ENCODE peak calls at places on chromosomes 5 and 9, in eight cellular contexts. One of them, this sample, is unnamed. For H3K36me3, the result is how much of the 10 kb centered on the place peaks cover.

GRCh38 chr5:122030251-122030650 is 47.8 kb downstream of the LOX start:
- DNase-seq in uterus: no peak
- DNase-seq in Peyer's patch: no peak
- DNase-seq in adrenal gland: no peak
- DNase-seq in transverse colon: no peak
- DNase-seq in sigmoid colon: no peak
- DNase-seq in spleen: no peak
- DNase-seq in HCT116: no peak
- DNase-seq in this sample: no peak

GRCh38 chr9:91580136-91580535 is 156.5 kb upstream of the NFIL3 start:
- DNase-seq in sigmoid colon: no peak
- DNase-seq in spleen: no peak
- DNase-seq in Peyer's patch: no peak
- DNase-seq in transverse colon: no peak
- DNase-seq in HCT116: no peak
- DNase-seq in uterus: no peak
- DNase-seq in adrenal gland: no peak
- DNase-seq in this sample: no peak

GRCh38 chr5:135508496-135509005 is 27.2 kb downstream of the NEUROG1 start:
- DNase-seq in HCT116: no peak
- DNase-seq in Peyer's patch: no peak
- DNase-seq in spleen: no peak
- DNase-seq in transverse colon: no peak
- DNase-seq in uterus: no peak
- DNase-seq in adrenal gland: no peak
- DNase-seq in sigmoid colon: no peak
- DNase-seq in this sample: no peak

GRCh38 chr5:127187711-127188110 is 102.9 kb upstream of the MEGF10 start:
- DNase-seq in HCT116: no peak
- DNase-seq in sigmoid colon: no peak
- DNase-seq in transverse colon: no peak
- DNase-seq in adrenal gland: no peak
- DNase-seq in uterus: no peak
- DNase-seq in Peyer's patch: no peak
- DNase-seq in spleen: no peak
- DNase-seq in this sample: no peak

GRCh38 chr5:65059681-65060598 is 291.2 kb downstream of the CWC27 start:
- DNase-seq in adrenal gland: no peak
- DNase-seq in sigmoid colon: no peak
- DNase-seq in spleen: no peak
- DNase-seq in HCT116: no peak
- DNase-seq in uterus: no peak
- DNase-seq in Peyer's patch: no peak
- DNase-seq in transverse colon: no peak
- DNase-seq in this sample: no peak

GRCh38 chr5:141003026-141003425 is 36.8 kb downstream of the PCDHAC2 start:
- DNase-seq in sigmoid colon: no peak
- DNase-seq in HCT116: no peak
- DNase-seq in uterus: no peak
- DNase-seq in transverse colon: no peak
- DNase-seq in Peyer's patch: no peak
- DNase-seq in adrenal gland: no peak
- DNase-seq in spleen: no peak
- DNase-seq in this sample: no peak

GRCh38 chr5:112812549-112812948 is 48.5 kb upstream of the SRP19 start:
- DNase-seq in HCT116: no peak
- DNase-seq in spleen: no peak
- DNase-seq in adrenal gland: no peak
- DNase-seq in Peyer's patch: no peak
- DNase-seq in transverse colon: no peak
- DNase-seq in sigmoid colon: no peak
- DNase-seq in uterus: no peak
- DNase-seq in this sample: no peak

GRCh38 chr9:91943447-91943846 is 6.6 kb downstream of the ROR2 start:
- DNase-seq in adrenal gland: no peak
- DNase-seq in spleen: no peak
- DNase-seq in Peyer's patch: no peak
- DNase-seq in sigmoid colon: no peak
- DNase-seq in transverse colon: no peak
- DNase-seq in uterus: no peak
- DNase-seq in HCT116: no peak
- DNase-seq in this sample: no peak

GRCh38 chr5:173829826-173830225 is 58.3 kb upstream of the CPEB4 start:
- DNase-seq in HCT116: no peak
- DNase-seq in adrenal gland: no peak
- DNase-seq in transverse colon: no peak
- DNase-seq in Peyer's patch: no peak
- DNase-seq in sigmoid colon: no peak
- DNase-seq in spleen: no peak
- DNase-seq in uterus: no peak
- DNase-seq in this sample: no peak

GRCh38 chr5:68766952-68767464 is 326.8 kb upstream of the SLC30A5 start:
- DNase-seq in sigmoid colon: no peak
- DNase-seq in HCT116: no peak
- DNase-seq in transverse colon: no peak
- DNase-seq in Peyer's patch: no peak
- DNase-seq in spleen: no peak
- DNase-seq in uterus: no peak
- DNase-seq in adrenal gland: no peak
- DNase-seq in this sample: no peak
- TF ChIP-seq POLR2A in sigmoid colon: no peak
- TF ChIP-seq POLR2A in HCT116: no peak
- TF ChIP-seq POLR2A in transverse colon: no peak
- TF ChIP-seq POLR2A in Peyer's patch: no peak
- TF ChIP-seq POLR2A in spleen: no peak
- TF ChIP-seq POLR2A in uterus: no peak
- TF ChIP-seq POLR2A in adrenal gland: no peak
- TF ChIP-seq POLR2A in this sample: no peak

DNA sequence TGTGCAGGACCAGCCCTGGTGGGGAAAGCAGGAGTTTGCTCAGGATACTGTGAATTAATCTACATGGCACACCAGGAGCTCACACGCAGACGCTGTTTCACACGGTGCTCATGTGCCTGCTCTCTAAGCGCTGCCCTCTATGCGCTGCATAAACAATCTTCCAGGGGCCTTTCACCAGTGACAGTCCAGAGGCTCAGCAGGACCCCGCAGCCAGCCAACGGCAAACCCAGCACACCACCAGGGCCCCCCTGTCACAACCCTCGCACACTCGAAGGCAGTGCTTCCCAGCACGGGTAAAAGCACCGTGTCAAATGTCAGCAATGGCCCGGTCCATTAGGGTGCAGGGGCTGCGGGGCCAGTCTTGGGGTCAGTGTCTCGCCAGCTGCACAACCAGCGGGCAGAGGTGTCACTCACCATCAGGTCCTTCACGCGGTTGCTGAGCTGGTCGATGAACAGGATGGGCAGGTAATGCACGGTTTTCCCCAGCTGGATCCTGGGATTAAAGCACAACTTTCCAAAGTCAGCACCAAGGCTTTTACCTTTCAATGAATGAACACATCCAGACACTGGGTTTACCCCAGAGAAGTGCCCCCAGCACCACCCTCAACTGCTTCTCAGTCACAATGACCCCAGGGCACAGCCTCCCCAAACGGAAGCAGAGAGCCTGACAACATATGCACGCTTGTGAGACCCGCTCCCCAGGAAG is 7.3 kb downstream of the CLPTM1L start:
- DNase-seq in spleen: peak
- DNase-seq in Peyer's patch: no peak
- DNase-seq in adrenal gland: no peak
- DNase-seq in uterus: no peak
- DNase-seq in transverse colon: no peak
- DNase-seq in sigmoid colon: no peak
- DNase-seq in HCT116: no peak
- DNase-seq in this sample: no peak
- H3K36me3 ChIP-seq in spleen: half or more
- H3K36me3 ChIP-seq in Peyer's patch: half or more
- H3K36me3 ChIP-seq in adrenal gland: half or more
- H3K36me3 ChIP-seq in uterus: under half
- H3K36me3 ChIP-seq in transverse colon: under half
- H3K36me3 ChIP-seq in sigmoid colon: under half
- H3K36me3 ChIP-seq in HCT116: half or more
- H3K36me3 ChIP-seq in this sample: under half

GRCh38 chr9:35660966-35661413 is 2.9 kb downstream of the CCDC107 start:
- DNase-seq in Peyer's patch: no peak
- DNase-seq in uterus: peak
- DNase-seq in spleen: peak
- DNase-seq in adrenal gland: peak
- DNase-seq in transverse colon: peak
- DNase-seq in HCT116: peak
- DNase-seq in sigmoid colon: peak
- DNase-seq in this sample: no peak
- TF ChIP-seq CTCF in Peyer's patch: peak
- TF ChIP-seq CTCF in uterus: peak
- TF ChIP-seq CTCF in spleen: peak
- TF ChIP-seq CTCF in adrenal gland: peak
- TF ChIP-seq CTCF in transverse colon: peak
- TF ChIP-seq CTCF in HCT116: peak
- TF ChIP-seq CTCF in sigmoid colon: peak
- TF ChIP-seq CTCF in this sample: peak

GRCh38 chr9:34377402-34377741 is 674 bp upstream of the MYORG start:
- DNase-seq in transverse colon: peak
- DNase-seq in uterus: no peak
- DNase-seq in HCT116: no peak
- DNase-seq in sigmoid colon: no peak
- DNase-seq in Peyer's patch: peak
- DNase-seq in adrenal gland: peak
- DNase-seq in spleen: peak
- DNase-seq in this sample: peak

GRCh38 chr9:34375901-34376595 is 650 bp downstream of the MYORG start:
- DNase-seq in sigmoid colon: peak
- DNase-seq in uterus: peak
- DNase-seq in Peyer's patch: peak
- DNase-seq in HCT116: no peak
- DNase-seq in transverse colon: peak
- DNase-seq in adrenal gland: peak
- DNase-seq in spleen: peak
- DNase-seq in this sample: peak

GRCh38 chr9:34378376-34379060 is 1.8 kb upstream of the MYORG start:
- DNase-seq in Peyer's patch: no peak
- DNase-seq in adrenal gland: no peak
- DNase-seq in spleen: peak
- DNase-seq in sigmoid colon: no peak
- DNase-seq in transverse colon: no peak
- DNase-seq in HCT116: no peak
- DNase-seq in uterus: no peak
- DNase-seq in this sample: no peak

GRCh38 chr9:34374905-34375552 is 1.7 kb downstream of the MYORG start:
- DNase-seq in adrenal gland: no peak
- DNase-seq in transverse colon: peak
- DNase-seq in HCT116: no peak
- DNase-seq in uterus: no peak
- DNase-seq in spleen: no peak
- DNase-seq in sigmoid colon: no peak
- DNase-seq in Peyer's patch: no peak
- DNase-seq in this sample: peak

DNA sequence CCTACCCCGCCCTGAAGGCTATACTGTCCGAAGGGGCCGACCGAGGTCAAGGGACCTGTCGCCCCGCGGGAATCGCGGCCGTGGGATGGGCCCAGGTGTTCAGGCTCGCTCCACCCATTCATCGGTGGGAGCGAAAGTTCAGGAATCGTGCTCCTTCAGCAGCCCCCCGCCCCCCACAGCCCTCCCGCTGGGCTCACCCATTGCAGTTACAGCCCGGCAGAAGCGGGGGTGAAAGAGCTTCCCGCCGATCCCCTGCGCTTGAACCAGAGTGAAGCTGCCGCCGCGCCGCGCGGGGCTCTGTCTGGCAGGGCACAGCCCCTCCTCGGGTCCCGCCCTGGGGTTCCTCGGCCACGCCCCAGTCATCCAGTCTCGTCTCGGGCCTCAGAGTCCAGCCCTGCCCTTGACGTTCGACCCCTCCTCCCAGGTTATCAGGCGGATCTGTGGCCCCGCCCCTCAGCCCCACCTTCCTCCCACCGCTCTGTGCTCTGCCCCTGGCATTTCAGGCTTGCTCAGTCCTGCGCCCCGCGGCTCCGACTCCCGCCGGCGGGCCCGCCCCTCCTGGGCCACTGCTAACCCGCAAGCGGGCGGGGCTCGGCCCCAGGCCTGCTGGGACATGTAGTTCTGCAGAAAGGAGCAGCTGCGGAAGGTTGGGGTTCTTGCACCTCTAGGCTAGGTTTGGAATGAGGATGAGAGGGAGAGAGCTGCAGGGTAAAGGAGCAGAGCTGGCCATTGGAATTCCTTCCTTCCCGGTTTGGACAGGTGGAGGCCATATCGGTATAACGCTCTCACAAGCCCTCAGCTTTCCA is at the start of gene MYORG:
- DNase-seq in transverse colon: peak
- DNase-seq in Peyer's patch: peak
- DNase-seq in sigmoid colon: peak
- DNase-seq in HCT116: peak
- DNase-seq in uterus: peak
- DNase-seq in spleen: peak
- DNase-seq in adrenal gland: peak
- DNase-seq in this sample: peak
- TF ChIP-seq POLR2A in transverse colon: peak
- TF ChIP-seq POLR2A in Peyer's patch: peak
- TF ChIP-seq POLR2A in sigmoid colon: peak
- TF ChIP-seq POLR2A in HCT116: peak
- TF ChIP-seq POLR2A in uterus: peak
- TF ChIP-seq POLR2A in spleen: no peak
- TF ChIP-seq POLR2A in adrenal gland: peak
- TF ChIP-seq POLR2A in this sample: peak

DNA sequence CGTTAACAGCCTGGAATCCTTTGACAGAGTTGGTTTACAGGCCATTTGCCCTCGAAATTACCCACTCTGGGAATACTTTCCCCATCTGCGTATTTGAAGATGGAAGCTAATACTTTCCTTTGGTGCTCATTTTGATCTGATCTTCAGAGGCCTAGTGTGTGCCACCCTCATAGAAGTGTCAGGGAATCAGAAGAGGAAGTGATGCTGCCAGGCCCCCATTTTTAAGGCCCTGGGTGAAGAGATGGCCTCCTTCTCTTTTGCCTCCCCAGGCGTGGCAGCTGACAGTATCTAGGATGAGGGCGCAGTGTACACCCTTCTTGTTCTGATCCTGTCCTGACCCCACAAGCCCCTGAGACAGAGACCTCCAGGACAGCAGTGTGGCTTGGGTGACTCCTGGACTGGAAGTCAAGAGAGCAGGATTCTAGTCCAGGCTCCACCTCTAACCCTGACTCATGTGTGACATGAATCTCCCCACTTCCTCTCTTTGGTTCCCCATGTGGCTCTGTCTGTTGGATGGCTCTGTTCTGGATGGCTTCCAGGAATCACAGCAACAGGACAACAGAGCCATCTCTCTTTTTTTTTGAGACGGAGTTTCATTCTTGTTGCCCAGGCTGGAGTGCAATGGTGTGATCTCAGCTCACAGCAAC is 27.8 kb downstream of the CSF1R start:
- DNase-seq in uterus: no peak
- DNase-seq in Peyer's patch: no peak
- DNase-seq in sigmoid colon: peak
- DNase-seq in HCT116: no peak
- DNase-seq in spleen: no peak
- DNase-seq in transverse colon: no peak
- DNase-seq in adrenal gland: peak
- DNase-seq in this sample: no peak
- H3K36me3 ChIP-seq in uterus: under half
- H3K36me3 ChIP-seq in Peyer's patch: under half
- H3K36me3 ChIP-seq in sigmoid colon: under half
- H3K36me3 ChIP-seq in HCT116: under half
- H3K36me3 ChIP-seq in spleen: half or more
- H3K36me3 ChIP-seq in transverse colon: under half
- H3K36me3 ChIP-seq in adrenal gland: under half
- H3K36me3 ChIP-seq in this sample: under half

This sample was measured in right lobe of liver.